ENCODE peak calls at places on chromosomes 6 and 20, in six cellular contexts. Z is K562, I is upper lobe of left lung, M is GM12878, B is A549, P is HepG2. U is an unnamed sample.
A peak's percentile ranks its signal among the peaks of the same experiment; 100 is the strongest.

GRCh38 chr6:28811873-28812272 is 111.9 kb downstream of the TRIM27 start:
- ATAC-seq in M (no peak), B (peak; percentile 55), P (peak; percentile 11), Z (peak; percentile 46), I (no peak), U (no peak)

GRCh38 chr20:48275737-48276342 is 490.6 kb upstream of the SULF2 start:
- ATAC-seq in Z (no peak), B (no peak), I (no peak), M (no peak), P (no peak), U (no peak)

GRCh38 chr6:150463852-150464251 is 95.0 kb downstream of the IYD start:
- ATAC-seq in M (no peak), Z (no peak), B (no peak), I (no peak), P (no peak), U (no peak)

GRCh38 chr6:108652375-108652774 is 91.7 kb downstream of the FOXO3 start:
- ATAC-seq in I (no peak), P (no peak), B (no peak), Z (no peak), M (no peak), U (no peak)

GRCh38 chr6:53484409-53485280 is 60.3 kb downstream of the GCLC start:
- ATAC-seq in I (peak; percentile 62), M (peak; percentile 65), P (peak; percentile 76), B (peak; percentile 68), Z (peak; percentile 81), U (peak; percentile 66)

GRCh38 chr6:82143041-82143481 is 104.5 kb downstream of the IBTK start:
- ATAC-seq in I (no peak), P (no peak), B (no peak), Z (no peak), M (no peak), U (no peak)

GRCh38 chr6:133644548-133644947 is 244.4 kb upstream of the TCF21 start:
- ATAC-seq in B (no peak), M (no peak), I (no peak), Z (no peak), P (no peak), U (no peak)

GRCh38 chr6:1437553-1438406 is 48.4 kb downstream of the FOXF2 start:
- ATAC-seq in Z (no peak), I (no peak), M (no peak), P (no peak), B (no peak), U (no peak)

GRCh38 chr20:46117704-46118467 is at the start of gene CD40:
- ATAC-seq in B (peak; percentile 86), Z (peak; percentile 99), M (peak; percentile 90), P (peak; percentile 88), I (peak; percentile 95), U (peak; percentile 91)
- TF ChIP-seq POLR2A in B (peak; percentile 45), Z (no peak), M (peak; percentile 97), P (peak; percentile 86), I (peak; percentile 16), U (no peak)

DNA sequence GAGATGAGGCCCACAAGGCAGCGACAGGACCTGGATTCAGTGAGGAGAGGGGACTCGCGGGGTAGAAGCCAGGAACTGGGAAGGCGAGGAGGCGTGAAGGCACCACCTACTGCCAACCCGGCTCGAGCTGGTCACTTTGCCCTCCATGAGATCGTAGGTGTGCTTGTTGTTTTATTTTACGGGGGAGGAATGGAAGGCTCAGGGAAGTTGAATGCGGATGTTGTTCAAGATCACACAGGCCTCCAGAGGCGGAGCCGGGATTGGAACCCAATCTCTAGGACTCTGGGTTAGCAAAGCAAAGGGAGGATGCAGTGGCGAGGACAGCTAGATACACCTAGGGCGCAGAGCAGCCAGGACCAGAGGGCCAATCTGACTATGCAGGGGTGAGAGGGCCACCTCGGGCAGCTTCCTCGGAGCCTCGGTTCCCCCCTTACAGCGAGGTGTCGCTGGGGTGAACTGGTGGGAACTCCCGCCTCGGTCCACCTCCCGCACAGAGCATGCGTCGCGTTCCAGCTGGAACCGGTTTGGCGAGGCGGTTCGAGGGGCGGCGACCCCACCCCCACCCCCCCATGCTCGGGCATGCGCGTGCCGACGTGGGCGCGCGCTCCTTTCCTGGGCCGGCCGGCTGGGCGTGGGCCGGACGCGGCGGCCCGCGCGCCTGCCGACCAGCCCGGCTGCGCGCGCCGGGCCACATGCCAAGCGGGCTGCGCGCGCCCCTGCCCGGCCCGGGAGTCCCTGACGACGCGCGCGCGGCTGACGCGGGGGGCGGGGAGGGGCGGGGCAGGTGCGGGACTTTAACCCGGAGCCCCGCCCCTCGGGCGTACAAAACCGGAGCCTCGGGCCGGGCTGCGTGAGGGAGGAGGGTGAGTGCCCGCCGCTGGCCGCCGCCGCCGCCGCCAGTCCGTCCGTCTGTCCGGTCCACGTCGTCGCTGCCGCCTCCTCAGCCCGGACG is 80.4 kb upstream of the MYL9 start:
- ATAC-seq in P (peak; percentile 63), B (peak; percentile 58), I (peak; percentile 89), M (peak; percentile 76), Z (peak; percentile 86), U (peak; percentile 93)
- TF ChIP-seq EP300 in P (peak; percentile 24), B (no peak), I (no peak), M (no peak), Z (peak; percentile 30), U (no peak)

GRCh38 chr6:46054531-46054930 is 38.9 kb upstream of the CLIC5 start:
- ATAC-seq in M (no peak), I (no peak), Z (no peak), P (no peak), B (no peak), U (no peak)
- TF ChIP-seq POLR2A in M (no peak), I (no peak), Z (no peak), P (no peak), B (no peak), U (no peak)

DNA sequence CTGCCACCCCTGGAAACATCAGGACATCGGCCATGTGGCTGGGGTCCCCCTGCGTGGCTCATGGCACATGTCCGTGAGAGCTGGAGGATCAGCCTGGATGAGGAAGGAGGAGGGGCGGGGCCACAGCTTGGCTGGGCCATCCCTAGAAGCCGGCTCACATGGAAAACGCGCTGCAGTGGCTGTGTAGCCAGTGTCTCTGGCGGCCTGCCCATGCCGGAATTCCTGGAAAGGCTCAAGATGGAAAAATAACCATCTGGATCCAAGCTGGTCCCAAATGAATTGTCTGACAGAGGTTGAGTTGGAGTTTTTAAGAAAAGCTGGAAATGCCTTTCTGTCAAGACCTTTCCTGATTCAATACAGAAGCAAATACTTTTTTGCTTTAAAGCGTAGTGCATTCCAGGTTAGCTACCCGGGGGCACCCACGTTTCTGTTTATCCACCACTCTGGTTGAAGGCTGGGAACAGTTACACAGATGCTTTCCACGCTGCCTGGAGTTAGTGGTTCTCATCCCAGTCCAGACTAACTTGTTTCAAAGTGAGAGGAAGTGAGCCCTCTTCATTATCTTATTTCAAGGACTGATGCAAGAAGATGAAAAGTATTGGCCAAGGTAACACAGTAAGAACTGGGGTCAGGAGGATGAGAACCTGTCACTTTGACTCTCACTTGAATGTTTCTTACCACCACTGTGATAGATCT is 99.0 kb downstream of the GMPR start:
- ATAC-seq in Z (peak; percentile 59), M (no peak), B (no peak), P (no peak), I (no peak), U (peak; percentile 87)
- TF ChIP-seq EP300 in Z (peak; percentile 75), M (no peak), B (no peak), P (no peak), I (no peak), U (no peak)

GRCh38 chr6:129500958-129501381 is 209.0 kb downstream of the ARHGAP18 start:
- ATAC-seq in Z (peak; percentile 80), I (no peak), M (peak; percentile 65), B (peak; percentile 82), P (peak; percentile 89), U (no peak)
- TF ChIP-seq POLR2A in Z (no peak), I (no peak), M (no peak), B (no peak), P (no peak), U (no peak)

GRCh38 chr6:148370171-148370570 is 27.5 kb downstream of the SASH1 start:
- ATAC-seq in Z (no peak), M (no peak), B (no peak), P (no peak), I (no peak), U (no peak)

GRCh38 chr6:148364056-148364844 is 21.6 kb downstream of the SASH1 start:
- ATAC-seq in B (no peak), I (peak; percentile 54), P (no peak), M (no peak), Z (no peak), U (peak; percentile 61)

GRCh38 chr6:148365037-148365436 is 22.4 kb downstream of the SASH1 start:
- ATAC-seq in B (no peak), Z (no peak), I (no peak), M (no peak), P (no peak), U (no peak)

DNA sequence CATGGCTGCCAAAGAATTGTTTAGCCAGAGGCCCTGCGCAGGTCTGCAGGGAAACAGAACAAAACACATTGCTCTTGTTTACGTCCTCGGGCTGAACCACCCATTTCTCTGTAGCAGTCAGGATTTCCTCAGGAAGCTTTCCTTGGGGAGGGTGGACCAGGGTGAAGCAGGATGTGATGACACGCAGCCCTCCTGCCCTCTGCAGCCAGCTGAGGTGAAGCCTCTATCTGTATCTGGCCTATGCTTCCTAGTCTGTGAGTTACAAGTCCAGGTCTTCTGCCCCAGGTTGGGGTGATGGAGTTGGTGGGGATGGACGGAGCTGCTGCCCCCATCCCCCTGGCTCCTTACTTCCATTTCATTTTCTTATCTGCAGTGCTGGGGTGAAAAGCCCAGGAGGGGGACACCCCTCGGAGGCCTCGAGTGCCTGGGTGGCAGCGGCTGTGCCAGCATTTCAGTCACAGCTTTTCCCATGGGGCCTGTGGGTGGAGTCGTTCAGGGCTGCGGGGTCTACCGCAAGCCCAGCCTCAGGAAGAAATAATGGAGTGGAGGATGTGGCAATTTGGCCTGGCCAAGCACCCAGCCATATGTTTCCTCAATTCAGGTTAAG is 24.9 kb downstream of the SASH1 start:
- ATAC-seq in P (no peak), M (no peak), I (peak; percentile 79), B (no peak), Z (no peak), U (peak; percentile 85)
- TF ChIP-seq EP300 in P (no peak), M (no peak), I (peak; percentile 98), B (no peak), Z (no peak), U (no peak)

DNA sequence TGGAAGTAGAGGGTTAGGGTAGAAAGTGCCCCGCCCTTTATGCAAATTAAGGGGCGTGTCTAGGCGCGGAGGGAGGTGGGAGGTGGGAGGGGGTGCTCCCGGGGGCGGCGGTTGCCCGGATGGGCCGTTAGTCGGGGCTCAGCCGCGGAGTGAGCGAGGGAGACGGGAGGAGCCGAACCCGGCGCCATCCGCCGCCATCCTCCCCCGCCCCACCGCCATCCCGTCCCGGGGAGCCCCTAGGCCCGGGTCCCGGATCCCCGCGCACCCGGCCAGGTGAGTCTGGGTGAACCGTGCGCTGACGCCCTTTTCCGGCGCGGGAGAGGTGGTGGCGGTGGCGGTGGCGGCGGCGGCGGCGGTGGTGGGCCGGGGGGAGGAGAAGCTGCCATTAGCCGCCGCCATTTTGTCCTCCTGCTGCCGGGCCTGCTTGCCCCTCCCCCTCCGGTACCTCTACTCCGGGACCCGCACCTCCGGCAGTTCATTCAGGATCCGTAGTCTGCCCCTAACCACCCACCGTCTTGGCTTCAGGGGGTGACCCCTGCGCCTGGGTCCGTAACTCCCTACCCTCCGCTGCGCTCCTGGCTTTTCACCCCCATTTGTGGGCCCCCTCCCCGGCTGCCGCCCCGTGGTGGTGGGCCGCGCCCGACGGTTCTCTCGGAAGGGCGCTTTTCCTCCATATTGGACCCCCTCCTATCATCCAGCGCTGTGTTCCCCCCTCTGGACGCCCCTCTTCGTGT is at the start of gene PRRC2A:
- ATAC-seq in P (peak; percentile 81), B (peak; percentile 83), Z (peak; percentile 84), M (peak; percentile 77), I (peak; percentile 19), U (peak; percentile 83)
- TF ChIP-seq POLR2A in P (peak; percentile 77), B (peak; percentile 60), Z (peak; percentile 83), M (peak; percentile 90), I (peak; percentile 35), U (peak; percentile 75)